ENCODE peak calls at places on chromosome 15, in seven cellular contexts. B is central memory CD8-positive, alpha-beta T cell; X is HepG2; L is left ventricle myocardium superior; D is mucosa of descending colon; C is stimulated activated naive B cell treated with anti-CD40 and anti-IgM and Interleukin-4, amounts not matched to agents 10 μg/mL and 1 μg/mL and 100 μg/mL, for 72 hours; R is gastroesophageal sphincter. G is an unnamed sample.

GRCh38 chr15:59590027-59590426 is 21.6 kb upstream of the GCNT3 start:
- ATAC-seq in B (no peak), X (no peak), L (no peak), D (no peak), C (no peak), R (no peak), G (no peak)

GRCh38 chr15:67883228-67883773 is 43.5 kb upstream of the RNU6-1 start:
- ATAC-seq in B (no peak), X (no peak), L (no peak), D (no peak), C (no peak), R (no peak), G (no peak)

GRCh38 chr15:77021088-77021481 is 26.2 kb downstream of the PSTPIP1 start:
- ATAC-seq in B (no peak), X (no peak), L (peak), D (no peak), C (no peak), R (no peak), G (no peak)

GRCh38 chr15:61038387-61038786 is 190.7 kb downstream of the RORA start:
- ATAC-seq in B (no peak), X (no peak), L (peak), D (peak), C (no peak), R (peak), G (no peak)

GRCh38 chr15:31200735-31201151 is 99.2 kb upstream of the TRPM1 start:
- ATAC-seq in B (peak), X (peak), L (peak), D (peak), C (no peak), R (peak), G (peak)

GRCh38 chr15:81166949-81167816 is 29.5 kb upstream of the IL16 start:
- ATAC-seq in B (no peak), X (no peak), L (peak), D (peak), C (no peak), R (peak), G (peak)

GRCh38 chr15:70091649-70092461 is 5.9 kb downstream of the TLE3 start:
- ATAC-seq in B (peak), X (peak), L (no peak), D (peak), C (no peak), R (no peak), G (peak)

GRCh38 chr15:31265871-31266711 is 60.5 kb upstream of the KLF13 start:
- ATAC-seq in B (peak), X (peak), L (peak), D (peak), C (peak), R (peak), G (no peak)